ENCODE peak calls at places on chromosomes 5 and 9, in five cellular contexts. U is stimulated activated CD8-positive, alpha-beta memory T cell treated with anti-CD3 and anti-CD28 coated beads, Interleukin-7, amount 100 ng/mL, for 4 hours; L is omental fat pad; C is Ammon's horn; S is activated CD4-positive, CD25-positive, alpha-beta regulatory T cell treated with anti-CD3 and anti-CD28 coated beads, Interleukin-2, amount 50 U/mL, for 16 hours. E is an unnamed sample.

GRCh38 chr9:34555002-34555348 is 32.2 kb upstream of the ENHO start:
- DNase-seq in U (no peak), L (no peak), C (no peak), S (no peak), E (peak)

GRCh38 chr5:113027431-113027830 is 50.8 kb downstream of the DCP2 start:
- DNase-seq in U (no peak), L (no peak), C (no peak), S (no peak), E (no peak)

GRCh38 chr5:160213537-160213936 is 15.8 kb upstream of the FABP6 start:
- DNase-seq in U (no peak), L (no peak), C (peak), S (no peak), E (no peak)

GRCh38 chr5:159727167-159727566 is 189.1 kb upstream of the ADRA1B start:
- DNase-seq in U (no peak), L (no peak), C (no peak), S (no peak), E (no peak)

GRCh38 chr9:33677506-33677809 is 117.9 kb upstream of the PRSS3 start:
- DNase-seq in U (no peak), L (no peak), C (no peak), S (no peak), E (no peak)

GRCh38 chr9:2017459-2018161 is 2.5 kb downstream of the SMARCA2 start:
- DNase-seq in U (peak), L (peak), C (peak), S (peak), E (no peak)

GRCh38 chr9:107215381-107215780 is 67.7 kb upstream of the RAD23B start:
- DNase-seq in U (no peak), L (no peak), C (no peak), S (no peak), E (no peak)

GRCh38 chr9:108779506-108779905 is 76.3 kb downstream of the ACTL7B start:
- DNase-seq in U (no peak), L (no peak), C (peak), S (no peak), E (no peak)

GRCh38 chr9:34047864-34048729 is 590 bp downstream of the UBAP2 start:
- DNase-seq in U (peak), L (no peak), C (no peak), S (peak), E (no peak)

E was measured in NCI-H2227 treated with DMSO at 0.1 percent for 48 hours.